ENCODE peak calls at places on chromosomes 12 and 14, in six cellular contexts. J is OCI-LY7, G is GM23338, M is H9, S is neuronal stem cell, B is neural progenitor cell. D is an unnamed sample.

GRCh38 chr14:60933920-60934655 is 46.8 kb downstream of the TRMT5 start:
- DNase-seq in J (no peak), G (peak; percentile 10), S (no peak), M (no peak), B (no peak), D (no peak)

GRCh38 chr14:34094384-34094783 is 143.5 kb upstream of the EGLN3 start:
- DNase-seq in S (no peak), J (no peak), G (no peak), M (no peak), B (no peak), D (no peak)

GRCh38 chr14:23800811-23801210 is 152.8 kb upstream of the DHRS4 start:
- DNase-seq in S (no peak), J (no peak), M (no peak), B (no peak), G (no peak), D (no peak)

GRCh38 chr12:89695100-89695499 is 13.5 kb downstream of the ATP2B1 start:
- DNase-seq in J (no peak), G (no peak), S (no peak), M (no peak), B (no peak), D (no peak)

GRCh38 chr12:76874491-76875190 is 4.2 kb downstream of the CSRP2 start:
- DNase-seq in S (no peak), J (no peak), M (peak; percentile 83), G (peak; percentile 71), B (no peak), D (no peak)

GRCh38 chr14:50039734-50040400 is 76.5 kb downstream of the VCPKMT start:
- DNase-seq in G (no peak), S (no peak), M (no peak), J (no peak), B (no peak), D (peak; percentile 44)

GRCh38 chr14:99602054-99602787 is 1.8 kb downstream of the CCDC85C start:
- DNase-seq in B (peak; percentile 30), S (no peak), M (no peak), G (no peak), J (no peak), D (peak; percentile 47)

GRCh38 chr12:94761559-94761958 is 111.2 kb upstream of the TMCC3 start:
- DNase-seq in B (no peak), S (no peak), G (no peak), M (no peak), J (no peak), D (peak; percentile 96)

GRCh38 chr14:27528328-27528727 is 930.5 kb upstream of the NOVA1 start:
- DNase-seq in J (no peak), B (peak; percentile 62), M (no peak), S (peak; percentile 18), G (peak; percentile 68), D (peak; percentile 57)

GRCh38 chr12:27981874-27982273 is 9.3 kb upstream of the PTHLH start:
- DNase-seq in S (no peak), J (no peak), M (no peak), G (no peak), B (no peak), D (peak; percentile 100)

GRCh38 chr12:14443531-14443930 is 78.0 kb downstream of the ATF7IP start:
- DNase-seq in B (no peak), M (no peak), S (no peak), G (no peak), J (no peak), D (no peak)

GRCh38 chr12:106227641-106228319 is 20.0 kb downstream of the CKAP4 start:
- DNase-seq in M (peak; percentile 11), J (no peak), G (no peak), B (no peak), S (no peak), D (peak; percentile 65)

GRCh38 chr14:81062816-81063215 is 107.4 kb downstream of the TSHR start:
- DNase-seq in B (peak; percentile 55), S (no peak), J (peak; percentile 72), G (peak; percentile 76), M (peak; percentile 44), D (peak; percentile 51)

GRCh38 chr12:2679816-2680675 is 114.7 kb upstream of the FKBP4 start:
- DNase-seq in G (no peak), S (no peak), J (no peak), B (no peak), M (peak; percentile 28), D (no peak)

GRCh38 chr12:3152892-3153291 is 75.7 kb downstream of the TSPAN9 start:
- DNase-seq in M (no peak), S (no peak), B (no peak), G (no peak), J (no peak), D (no peak)

GRCh38 chr12:57780284-57780897 is 2.2 kb upstream of the TSFM start:
- DNase-seq in J (no peak), B (no peak), M (no peak), G (no peak), S (no peak), D (no peak)

GRCh38 chr12:49961111-49961922 is at the start of gene AQP5:
- DNase-seq in B (peak; percentile 64), G (peak; percentile 64), J (no peak), M (no peak), S (no peak), D (no peak)
- H3K4me2 ChIP-seq in B (peak within 1 kb of the TSS; percentile 77), G (peak within 1 kb of the TSS; percentile 89), J (no peak within 1 kb of the TSS), M (peak within 1 kb of the TSS; percentile 17), S (peak within 1 kb of the TSS; percentile 61), D (peak within 1 kb of the TSS; percentile 61)

GRCh38 chr14:76948976-76949375 is 79.5 kb downstream of the IRF2BPL start:
- DNase-seq in S (no peak), M (no peak), B (no peak), J (no peak), G (no peak), D (no peak)

GRCh38 chr14:76953196-76953945 is 75.1 kb downstream of the IRF2BPL start:
- DNase-seq in S (no peak), M (no peak), J (no peak), G (peak; percentile 43), B (no peak), D (peak; percentile 98)

GRCh38 chr14:76950043-76951020 is 78.2 kb downstream of the IRF2BPL start:
- DNase-seq in J (no peak), G (no peak), B (no peak), M (no peak), S (no peak), D (peak; percentile 60)

GRCh38 chr14:76948213-76948947 is 80.1 kb downstream of the IRF2BPL start:
- DNase-seq in M (no peak), S (no peak), J (no peak), B (no peak), G (no peak), D (no peak)

GRCh38 chr14:76951149-76951548 is 77.4 kb downstream of the IRF2BPL start:
- DNase-seq in B (no peak), M (no peak), S (no peak), J (no peak), G (no peak), D (no peak)
- H3K4me2 ChIP-seq in B (no peak overlapping the region), M (no peak overlapping the region), S (no peak overlapping the region), J (no peak overlapping the region), G (no peak overlapping the region), D (no peak overlapping the region)

DNA sequence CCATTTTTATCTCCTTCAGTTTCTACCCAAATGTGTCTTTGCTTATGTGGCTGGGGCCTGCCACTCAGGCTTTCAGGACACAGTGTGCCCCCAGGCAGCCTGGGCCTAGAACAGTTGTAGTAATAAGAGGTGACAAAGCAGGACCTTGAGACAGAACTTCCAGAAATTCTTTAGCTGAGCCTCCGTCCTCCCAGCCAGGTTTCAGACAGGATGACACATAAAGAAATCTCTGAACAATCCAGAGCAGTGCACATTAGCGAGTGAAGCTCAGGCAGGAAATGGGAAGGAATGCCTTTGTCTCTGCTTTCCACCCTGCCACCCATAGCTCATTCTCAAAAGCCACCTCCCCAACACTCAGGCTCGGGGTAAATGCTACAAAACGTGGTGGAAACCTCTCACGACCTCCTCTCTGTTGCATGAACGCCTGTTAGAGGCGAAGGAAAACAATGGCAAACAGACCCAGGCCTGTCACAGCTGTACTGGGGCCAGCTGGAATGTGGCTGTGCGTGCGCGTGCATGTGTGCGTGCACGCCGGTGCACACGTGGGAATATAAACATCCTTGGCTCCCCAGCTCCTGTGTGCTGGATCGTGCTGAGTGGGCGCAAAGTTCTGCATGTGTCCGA is 286.7 kb downstream of the ZFP36L1 start:
- DNase-seq in J (peak; percentile 32), S (no peak), B (peak; percentile 26), G (peak; percentile 34), M (no peak), D (peak; percentile 71)
- H3K4me2 ChIP-seq in J (peak overlapping the region; percentile 68), S (no peak overlapping the region), B (no peak overlapping the region), G (no peak overlapping the region), M (no peak overlapping the region), D (peak overlapping the region; percentile 46)

GRCh38 chr12:87509233-87509820 is 519.9 kb downstream of the C12orf50 start:
- DNase-seq in B (no peak), G (peak; percentile 5), M (no peak), J (no peak), S (no peak), D (peak; percentile 82)
- H3K4me2 ChIP-seq in B (no peak overlapping the region), G (no peak overlapping the region), M (no peak overlapping the region), J (no peak overlapping the region), S (no peak overlapping the region), D (peak overlapping the region; percentile 5)

DNA sequence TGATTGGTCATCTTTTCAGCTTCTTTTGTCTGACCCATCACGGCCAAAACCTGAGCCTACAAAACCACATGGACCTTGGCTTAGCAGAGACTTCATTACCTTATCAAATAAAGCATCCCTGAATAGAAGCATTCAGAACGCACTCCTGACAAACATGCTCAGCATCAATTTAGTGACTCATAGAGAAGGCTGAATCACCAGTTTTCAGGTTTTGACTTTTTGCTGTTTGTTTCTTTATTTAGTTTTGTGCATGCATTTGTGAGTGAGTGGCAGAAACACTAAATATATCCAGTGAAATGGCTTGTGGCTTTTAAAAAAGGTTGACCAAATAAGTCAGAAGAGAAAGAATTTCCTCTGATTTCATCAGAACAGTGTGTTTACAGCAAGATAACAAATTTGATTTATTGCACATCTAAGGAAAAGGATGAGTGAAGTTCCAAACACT is 19.0 kb upstream of the OVCH1 start:
- DNase-seq in M (no peak), S (no peak), B (no peak), J (no peak), G (no peak), D (peak; percentile 83)
- H3K4me2 ChIP-seq in M (no peak overlapping the region), S (no peak overlapping the region), B (no peak overlapping the region), J (no peak overlapping the region), G (no peak overlapping the region), D (no peak overlapping the region)

GRCh38 chr14:71267691-71268090 is 360.4 kb downstream of the PCNX1 start:
- DNase-seq in M (no peak), G (no peak), J (no peak), B (no peak), S (no peak), D (no peak)

GRCh38 chr14:71264260-71264659 is 357.0 kb downstream of the PCNX1 start:
- DNase-seq in S (no peak), J (no peak), M (no peak), G (peak; percentile 13), B (no peak), D (no peak)

GRCh38 chr14:71266994-71267636 is 359.9 kb downstream of the PCNX1 start:
- DNase-seq in S (no peak), M (no peak), B (no peak), J (no peak), G (no peak), D (peak; percentile 27)

GRCh38 chr14:71261206-71261605 is 353.9 kb downstream of the PCNX1 start:
- DNase-seq in M (no peak), G (no peak), J (no peak), S (no peak), B (no peak), D (no peak)

GRCh38 chr14:71262466-71262865 is 355.2 kb downstream of the PCNX1 start:
- DNase-seq in J (no peak), M (no peak), B (no peak), S (no peak), G (no peak), D (no peak)
- H3K4me2 ChIP-seq in J (no peak overlapping the region), M (no peak overlapping the region), B (no peak overlapping the region), S (no peak overlapping the region), G (no peak overlapping the region), D (no peak overlapping the region)